ENCODE peak calls at places on chromosomes 2 and 18, in eight cellular contexts. R is Peyer's patch, C is fibroblast of lung, W is upper lobe of right lung, O is mesothelial cell of epicardium, B is upper lobe of left lung, U is right lobe of liver, D is Calu3. K is an unnamed sample.
A peak's percentile ranks its signal among the peaks of the same experiment; 100 is the strongest.

GRCh38 chr2:179031731-179032408 is 18.1 kb downstream of the CCDC141 start:
- DNase-seq in R (no peak), C (no peak), W (no peak), O (no peak), B (no peak), U (no peak), D (no peak), K (no peak)

GRCh38 chr2:37711308-37711731 is 39.9 kb upstream of the CDC42EP3 start:
- DNase-seq in R (peak; percentile 65), C (peak; percentile 88), W (no peak), O (no peak), B (peak; percentile 68), U (no peak), D (peak; percentile 62), K (no peak)

GRCh38 chr18:74489631-74490030 is 6.5 kb upstream of the CNDP2 start:
- DNase-seq in R (no peak), C (peak; percentile 31), W (no peak), O (no peak), B (no peak), U (no peak), D (no peak), K (no peak)

GRCh38 chr18:72541871-72542690 is 2.1 kb downstream of the CBLN2 start:
- DNase-seq in R (no peak), C (no peak), W (no peak), O (no peak), B (no peak), U (no peak), D (no peak), K (peak; percentile 15)

GRCh38 chr18:37452697-37453385 is 112.8 kb downstream of the CELF4 start:
- DNase-seq in R (no peak), C (peak; percentile 40), W (no peak), O (no peak), B (peak; percentile 56), U (no peak), D (peak; percentile 9), K (no peak)

GRCh38 chr2:205161156-205161555 is 521.1 kb upstream of the NRP2 start:
- DNase-seq in R (no peak), C (peak; percentile 14), W (no peak), O (no peak), B (no peak), U (no peak), D (no peak), K (no peak)

GRCh38 chr18:9735879-9736278 is 27.8 kb downstream of the RAB31 start:
- DNase-seq in R (peak; percentile 4), C (no peak), W (no peak), O (no peak), B (no peak), U (peak; percentile 23), D (no peak), K (no peak)

GRCh38 chr2:224638338-224638823 is 53.2 kb upstream of the CUL3 start:
- DNase-seq in R (peak; percentile 67), C (no peak), W (no peak), O (no peak), B (no peak), U (no peak), D (no peak), K (no peak)

GRCh38 chr2:241289053-241289452 is 26.4 kb downstream of the HDLBP start:
- DNase-seq in R (no peak), C (no peak), W (no peak), O (no peak), B (no peak), U (no peak), D (no peak), K (no peak)

GRCh38 chr2:241288489-241288888 is 27.0 kb downstream of the HDLBP start:
- DNase-seq in R (no peak), C (no peak), W (no peak), O (no peak), B (no peak), U (no peak), D (no peak), K (no peak)

GRCh38 chr2:241291977-241292376 is 23.5 kb downstream of the HDLBP start:
- DNase-seq in R (no peak), C (no peak), W (no peak), O (no peak), B (no peak), U (no peak), D (no peak), K (no peak)

GRCh38 chr2:241291152-241291551 is 24.3 kb downstream of the HDLBP start:
- DNase-seq in R (no peak), C (no peak), W (no peak), O (no peak), B (no peak), U (no peak), D (no peak), K (no peak)

GRCh38 chr2:241289597-241289996 is 25.9 kb downstream of the HDLBP start:
- DNase-seq in R (no peak), C (no peak), W (no peak), O (no peak), B (no peak), U (no peak), D (no peak), K (no peak)
- TF ChIP-seq CTCF in R (no peak), C (no peak), W (no peak), O (no peak), B (no peak), U (no peak), D (no peak), K (no peak)

GRCh38 chr2:44055229-44055628 is 59.4 kb upstream of the LRPPRC start:
- DNase-seq in R (no peak), C (no peak), W (no peak), O (no peak), B (no peak), U (no peak), D (no peak), K (no peak)

GRCh38 chr2:44056947-44057346 is 61.2 kb upstream of the LRPPRC start:
- DNase-seq in R (no peak), C (no peak), W (no peak), O (no peak), B (no peak), U (no peak), D (no peak), K (no peak)

GRCh38 chr2:44053456-44053855 is 57.7 kb upstream of the LRPPRC start:
- DNase-seq in R (no peak), C (no peak), W (no peak), O (no peak), B (no peak), U (no peak), D (no peak), K (no peak)

GRCh38 chr2:44053052-44053451 is 57.3 kb upstream of the LRPPRC start:
- DNase-seq in R (no peak), C (no peak), W (no peak), O (no peak), B (no peak), U (no peak), D (no peak), K (no peak)

DNA sequence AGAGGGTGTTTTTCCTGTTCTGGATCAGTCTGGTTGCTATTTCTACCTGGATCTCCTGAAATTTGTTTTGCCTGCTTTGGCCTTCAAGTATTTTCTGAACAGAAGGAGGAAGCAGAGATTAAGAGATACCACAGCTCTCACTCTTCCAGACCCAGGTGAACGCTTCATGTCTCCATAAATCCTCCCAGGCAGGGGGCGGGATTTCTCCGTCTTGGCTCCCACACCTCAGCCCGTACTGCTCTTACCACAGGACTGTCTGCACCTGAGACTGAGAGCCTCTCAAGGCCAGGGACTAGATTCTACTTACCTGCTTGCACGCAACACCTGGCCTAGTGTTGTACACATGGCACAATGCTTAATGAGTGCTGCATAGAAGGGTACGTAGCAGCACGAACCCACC is 59.9 kb upstream of the LRPPRC start:
- DNase-seq in R (no peak), C (no peak), W (no peak), O (no peak), B (no peak), U (no peak), D (no peak), K (no peak)
- TF ChIP-seq CTCF in R (no peak), C (no peak), W (no peak), O (no peak), B (no peak), U (no peak), D (no peak), K (no peak)

GRCh38 chr18:22368066-22368465 is 49.6 kb downstream of the CTAGE1 start:
- DNase-seq in R (no peak), C (no peak), W (no peak), O (no peak), B (no peak), U (no peak), D (no peak), K (no peak)

DNA sequence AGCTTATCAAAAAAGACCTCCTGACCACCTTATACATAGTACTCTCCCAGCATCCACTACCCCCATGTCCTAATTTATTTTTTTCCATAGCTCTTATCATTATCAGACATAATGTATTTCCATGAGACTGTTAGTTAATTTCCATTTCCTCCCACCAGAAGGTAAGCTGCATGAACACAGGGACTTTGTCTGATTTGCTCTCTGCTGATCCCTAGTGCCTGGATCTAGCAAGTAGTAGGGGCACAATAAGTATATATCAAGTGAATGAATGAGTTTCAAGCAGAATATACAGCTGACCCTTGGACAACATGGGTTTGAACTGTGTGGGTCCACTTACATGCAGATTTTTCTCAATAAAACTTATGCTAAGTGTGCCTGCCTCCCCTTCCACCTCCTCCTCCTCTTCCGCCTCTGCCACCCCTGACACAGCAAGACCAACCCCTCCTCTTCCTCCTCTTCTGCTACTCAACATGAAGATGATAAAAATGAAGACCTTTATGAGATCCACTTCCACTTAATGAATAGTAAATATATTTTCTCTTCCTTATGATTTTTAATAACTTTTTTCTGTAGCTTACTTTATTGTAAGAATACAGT is 53.8 kb downstream of the CTAGE1 start:
- DNase-seq in R (no peak), C (peak; percentile 34), W (no peak), O (no peak), B (no peak), U (no peak), D (no peak), K (no peak)
- TF ChIP-seq CTCF in R (peak; percentile 61), C (peak; percentile 32), W (peak; percentile 39), O (no peak), B (peak; percentile 18), U (peak; percentile 42), D (no peak), K (no peak)

GRCh38 chr2:53505814-53506213 is 261.8 kb upstream of the CHAC2 start:
- DNase-seq in R (no peak), C (no peak), W (no peak), O (no peak), B (no peak), U (no peak), D (no peak), K (no peak)

GRCh38 chr2:53512071-53512841 is 255.3 kb upstream of the CHAC2 start:
- DNase-seq in R (no peak), C (peak; percentile 42), W (no peak), O (no peak), B (no peak), U (no peak), D (no peak), K (no peak)

GRCh38 chr2:53509827-53510785 is 257.5 kb upstream of the CHAC2 start:
- DNase-seq in R (no peak), C (no peak), W (no peak), O (no peak), B (peak; percentile 44), U (no peak), D (no peak), K (no peak)

GRCh38 chr2:53511549-53511948 is 256.1 kb upstream of the CHAC2 start:
- DNase-seq in R (no peak), C (no peak), W (no peak), O (no peak), B (no peak), U (no peak), D (no peak), K (no peak)

DNA sequence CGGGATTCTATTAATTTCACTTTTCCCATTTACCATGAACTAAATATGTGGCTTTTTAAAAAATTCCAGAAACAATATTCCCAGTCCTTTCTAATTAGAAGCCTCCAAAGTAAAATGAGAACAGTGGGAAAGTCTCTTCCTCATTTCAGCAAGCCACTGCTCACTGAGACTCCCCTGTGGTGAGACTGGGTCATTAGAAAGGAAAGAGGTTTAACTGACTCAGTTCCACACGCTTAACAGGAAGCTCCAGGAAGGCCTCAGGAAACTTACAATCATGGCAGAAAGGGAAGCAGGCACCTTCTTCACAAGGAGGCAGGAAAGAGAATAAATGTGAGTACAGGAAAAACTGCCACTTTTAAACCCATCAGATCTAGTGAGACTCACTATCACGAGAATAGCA is 258.9 kb upstream of the CHAC2 start:
- DNase-seq in R (no peak), C (no peak), W (no peak), O (no peak), B (no peak), U (no peak), D (no peak), K (no peak)
- TF ChIP-seq CTCF in R (no peak), C (no peak), W (no peak), O (no peak), B (no peak), U (no peak), D (no peak), K (no peak)

K was measured in neural crest cell.